ENCODE peak calls at places on chromosomes 7 and 10, in ten cellular contexts. H is GM06990; W is mucosa of descending colon; F is sigmoid colon; J is CD4-positive, alpha-beta T cell; S is type B pancreatic cell; I is nephron progenitor cell; U is A549; C is AG10803; B is GM10248. D is an unnamed sample.

GRCh38 chr10:124991872-124992271 is 49.9 kb downstream of the ZRANB1 start:
- DNase-seq in J (no peak), S (no peak), I (no peak), F (no peak), W (no peak), U (no peak), C (no peak), H (no peak), B (peak; percentile 11), D (no peak)

GRCh38 chr7:151857412-151857811 is 19.5 kb downstream of the PRKAG2 start:
- DNase-seq in W (no peak), J (no peak), B (no peak), C (no peak), H (no peak), S (no peak), I (no peak), U (no peak), F (no peak), D (no peak)

GRCh38 chr10:119383174-119383856 is 159.2 kb downstream of the RGS10 start:
- DNase-seq in W (peak; percentile 0), C (peak; percentile 30), F (no peak), B (no peak), J (no peak), I (no peak), U (no peak), H (no peak), S (no peak), D (no peak)

GRCh38 chr7:74619235-74619860 is 38.2 kb upstream of the GTF2I start:
- DNase-seq in F (no peak), I (peak; percentile 10), W (no peak), U (no peak), H (no peak), J (no peak), C (no peak), B (no peak), S (no peak), D (no peak)

GRCh38 chr10:110363572-110364411 is 59.1 kb upstream of the SMNDC1 start:
- DNase-seq in S (no peak), H (no peak), J (no peak), U (no peak), I (no peak), B (no peak), F (no peak), C (no peak), W (peak; percentile 52), D (no peak)

GRCh38 chr10:36007369-36007768 is 365.3 kb upstream of the FZD8 start:
- DNase-seq in F (no peak), J (no peak), C (no peak), H (no peak), B (no peak), S (no peak), I (no peak), W (no peak), U (no peak), D (no peak)

GRCh38 chr7:155467846-155468821 is 10.2 kb downstream of the EN2 start:
- DNase-seq in J (no peak), S (no peak), B (no peak), H (no peak), I (peak; percentile 40), C (no peak), W (no peak), U (no peak), F (no peak), D (no peak)

GRCh38 chr10:132945125-132945893 is 2.9 kb upstream of the CFAP46 start:
- DNase-seq in B (no peak), J (no peak), H (no peak), U (no peak), I (no peak), C (no peak), W (no peak), S (no peak), F (peak; percentile 52), D (no peak)

GRCh38 chr10:13839430-13839986 is 252.7 kb downstream of the PRPF18 start:
- DNase-seq in I (no peak), U (no peak), H (no peak), J (no peak), B (no peak), S (no peak), W (no peak), F (peak; percentile 77), C (peak; percentile 75), D (peak; percentile 94)

GRCh38 chr10:113520606-113521481 is 32.0 kb upstream of the HABP2 start:
- DNase-seq in U (peak; percentile 75), S (no peak), H (no peak), J (no peak), B (peak; percentile 66), F (peak; percentile 90), C (peak; percentile 91), W (peak; percentile 34), I (peak; percentile 66), D (peak; percentile 63)

GRCh38 chr10:28997736-28998135 is 291.1 kb upstream of the LYZL1 start:
- DNase-seq in S (no peak), W (no peak), C (no peak), H (no peak), U (no peak), J (no peak), F (no peak), B (no peak), I (no peak), D (no peak)

GRCh38 chr10:14477408-14477710 is 146.6 kb upstream of the FRMD4A start:
- DNase-seq in F (no peak), B (no peak), W (no peak), U (no peak), C (peak; percentile 94), I (no peak), S (no peak), H (no peak), J (no peak), D (peak; percentile 81)

GRCh38 chr7:5351508-5352265 is 68.9 kb downstream of the SLC29A4 start:
- DNase-seq in W (no peak), F (peak; percentile 48), C (no peak), I (no peak), B (no peak), U (no peak), H (no peak), S (no peak), J (no peak), D (no peak)

GRCh38 chr10:101889256-101890210 is 45.9 kb upstream of the KCNIP2 start:
- DNase-seq in S (no peak), W (peak; percentile 68), U (peak; percentile 69), F (peak; percentile 66), I (peak; percentile 83), B (peak; percentile 72), H (peak; percentile 46), J (peak; percentile 59), C (peak; percentile 72), D (peak; percentile 76)

DNA sequence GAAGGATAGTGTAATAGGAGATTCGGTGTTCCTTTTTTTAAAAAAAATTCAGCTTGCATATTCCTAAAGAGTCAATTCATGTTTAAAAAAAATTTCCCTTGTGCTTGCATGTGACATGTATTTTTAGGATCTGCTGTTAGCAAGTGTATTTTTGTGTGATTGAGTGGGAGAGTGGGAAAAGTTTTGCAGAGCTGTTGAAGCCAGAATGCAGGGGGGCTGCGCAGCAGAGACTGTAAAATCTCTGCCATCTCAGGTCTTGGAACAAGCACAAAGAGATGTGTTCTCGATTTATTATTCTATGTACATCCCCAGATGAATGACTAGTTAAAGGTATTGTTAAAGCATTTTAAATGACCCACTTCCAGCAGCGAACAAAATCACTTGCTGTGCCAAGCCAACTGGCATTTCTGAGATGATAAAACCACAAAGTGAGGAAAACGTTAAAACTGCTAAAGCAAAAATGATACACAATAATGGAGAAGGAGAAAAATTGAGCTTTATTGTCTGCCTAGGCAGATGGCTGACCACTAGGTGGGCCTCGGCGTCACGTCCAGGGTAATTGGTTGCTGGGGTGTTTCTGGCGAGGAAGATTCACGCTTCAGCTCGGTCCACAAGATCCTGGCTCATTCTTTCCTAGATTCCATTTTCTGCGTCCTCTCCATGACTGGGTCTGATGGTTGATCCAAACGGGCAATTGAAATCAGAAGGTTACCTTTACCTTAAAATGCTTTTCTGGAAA is 67.0 kb upstream of the ATRNL1 start:
- DNase-seq in J (no peak), W (no peak), C (no peak), S (no peak), I (peak; percentile 8), H (no peak), U (no peak), F (no peak), B (no peak), D (no peak)
- TF ChIP-seq CTCF in J (no peak), W (no peak), C (no peak), S (peak; percentile 57), I (no peak), H (no peak), U (no peak), F (no peak), B (no peak), D (peak; percentile 27)

GRCh38 chr10:69899727-69900595 is 98.3 kb downstream of the COL13A1 start:
- DNase-seq in W (no peak), C (no peak), F (no peak), I (no peak), B (no peak), J (no peak), U (no peak), H (no peak), S (no peak), D (no peak)
- TF ChIP-seq CTCF in W (no peak), C (no peak), F (no peak), I (no peak), B (no peak), J (no peak), U (no peak), H (no peak), S (no peak), D (no peak)

GRCh38 chr10:98326621-98327027 is 58.6 kb upstream of the LOXL4 start:
- DNase-seq in I (peak; percentile 40), F (no peak), W (no peak), C (no peak), H (no peak), U (no peak), B (no peak), J (no peak), S (no peak), D (no peak)

GRCh38 chr10:98332623-98333269 is 64.8 kb upstream of the LOXL4 start:
- DNase-seq in S (no peak), H (no peak), W (no peak), C (peak; percentile 33), J (no peak), B (no peak), F (no peak), I (no peak), U (no peak), D (no peak)

GRCh38 chr10:98328163-98328562 is 60.2 kb upstream of the LOXL4 start:
- DNase-seq in J (no peak), C (no peak), I (no peak), W (no peak), F (no peak), B (no peak), S (no peak), H (no peak), U (no peak), D (no peak)

GRCh38 chr10:98328640-98329039 is 60.6 kb upstream of the LOXL4 start:
- DNase-seq in S (no peak), H (no peak), U (no peak), F (no peak), C (no peak), W (no peak), B (no peak), I (no peak), J (no peak), D (no peak)

GRCh38 chr10:98331888-98332287 is 63.9 kb upstream of the LOXL4 start:
- DNase-seq in S (no peak), U (no peak), C (no peak), J (no peak), I (no peak), W (no peak), H (no peak), B (no peak), F (no peak), D (no peak)
- TF ChIP-seq CTCF in S (no peak), U (peak; percentile 37), C (peak; percentile 23), J (no peak), I (peak; percentile 17), W (no peak), H (peak; percentile 70), B (peak; percentile 16), F (no peak), D (peak; percentile 36)

GRCh38 chr10:66586073-66586472 is 339.8 kb upstream of the LRRTM3 start:
- DNase-seq in J (no peak), U (no peak), B (no peak), W (no peak), S (no peak), F (no peak), I (no peak), C (peak; percentile 1), H (no peak), D (peak; percentile 28)
- TF ChIP-seq CTCF in J (no peak), U (no peak), B (no peak), W (no peak), S (peak; percentile 32), F (no peak), I (peak; percentile 36), C (peak; percentile 6), H (no peak), D (peak; percentile 36)